ENCODE peak calls at places on chromosome 19, in four cellular contexts. K, S, W and L are unnamed samples.

GRCh38 chr19:6376512-6377193 is 920 bp upstream of the PSPN start:
- DNase-seq in K (no peak), S (no peak), W (no peak), L (peak; percentile 38)

GRCh38 chr19:8635422-8635821 is 5.0 kb downstream of the NFILZ start:
- DNase-seq in K (peak; percentile 16), S (no peak), W (no peak), L (no peak)

GRCh38 chr19:33432408-33433170 is 59.1 kb downstream of the CEBPG start:
- DNase-seq in K (no peak), S (no peak), W (no peak), L (peak; percentile 35)

GRCh38 chr19:34364830-34365462 is at the start of gene GPI:
- DNase-seq in K (peak; percentile 24), S (peak; percentile 85), W (no peak), L (peak; percentile 96)

GRCh38 chr19:31348416-31349159 is 648 bp downstream of the TSHZ3 start:
- DNase-seq in K (no peak), S (peak; percentile 70), W (no peak), L (peak; percentile 65)

GRCh38 chr19:18862976-18863842 is 31.4 kb downstream of the UPF1 start:
- DNase-seq in K (no peak), S (no peak), W (no peak), L (no peak)

GRCh38 chr19:12946092-12946845 is 607 bp downstream of the RAD23A start:
- DNase-seq in K (peak; percentile 80), S (peak; percentile 96), W (peak; percentile 77), L (peak; percentile 99)

GRCh38 chr19:41886761-41887710 is 4.1 kb downstream of the ARHGEF1 start:
- DNase-seq in K (no peak), S (no peak), W (no peak), L (no peak)

GRCh38 chr19:17671906-17672305 is 16.2 kb downstream of the UNC13A start:
- DNase-seq in K (peak; percentile 37), S (peak; percentile 84), W (peak; percentile 68), L (peak; percentile 84)

GRCh38 chr19:32580353-32580900 is 563 bp upstream of the PDCD5 start:
- DNase-seq in K (no peak), S (no peak), W (no peak), L (no peak)

GRCh38 chr19:10238172-10238783 is 7.1 kb upstream of the S1PR2 start:
- DNase-seq in K (peak; percentile 91), S (no peak), W (no peak), L (no peak)

GRCh38 chr19:45763691-45764294 is 5.3 kb downstream of the SIX5 start:
- DNase-seq in K (no peak), S (no peak), W (no peak), L (peak; percentile 77)

GRCh38 chr19:18919086-18919894 is at the start of the genes COPE and DDX49:
- DNase-seq in K (peak; percentile 100), S (peak; percentile 99), W (peak; percentile 99), L (peak; percentile 100)

GRCh38 chr19:10580979-10581631 is 6.0 kb downstream of the AP1M2 start:
- DNase-seq in K (peak; percentile 90), S (peak; percentile 96), W (peak; percentile 97), L (peak; percentile 91)

GRCh38 chr19:49327878-49328544 is 3.0 kb upstream of the SLC6A16 start:
- DNase-seq in K (peak; percentile 23), S (peak; percentile 73), W (no peak), L (peak; percentile 78)

GRCh38 chr19:35083678-35084077 is 31.9 kb upstream of the FXYD3 start:
- DNase-seq in K (no peak), S (no peak), W (no peak), L (no peak)

GRCh38 chr19:55402509-55402908 is 5.1 kb downstream of the UBE2S start:
- DNase-seq in K (no peak), S (no peak), W (no peak), L (no peak)

GRCh38 chr19:12772323-12772722 is 3.0 kb downstream of the HOOK2 start:
- DNase-seq in K (no peak), S (no peak), W (no peak), L (no peak)

GRCh38 chr19:10712041-10712440 is 5.8 kb upstream of the DNM2 start:
- DNase-seq in K (no peak), S (peak; percentile 81), W (no peak), L (peak; percentile 65)

GRCh38 chr19:50333235-50333736 is 4.1 kb upstream of the KCNC3 start:
- DNase-seq in K (peak; percentile 67), S (peak; percentile 97), W (no peak), L (peak; percentile 96)

GRCh38 chr19:8028951-8029491 is 23.5 kb upstream of the CCL25 start:
- DNase-seq in K (peak; percentile 13), S (peak; percentile 89), W (peak; percentile 51), L (peak; percentile 85)

GRCh38 chr19:17048885-17049453 is 22.4 kb upstream of the CPAMD8 start:
- DNase-seq in K (no peak), S (no peak), W (no peak), L (no peak)

GRCh38 chr19:51698296-51698695 is 5.2 kb downstream of the SPACA6 start:
- DNase-seq in K (peak; percentile 58), S (no peak), W (no peak), L (no peak)

GRCh38 chr19:10952809-10953208 is 8.0 kb upstream of the SMARCA4 start:
- DNase-seq in K (no peak), S (no peak), W (no peak), L (no peak)

GRCh38 chr19:32819415-32820400 is 49.9 kb downstream of the SLC7A9 start:
- DNase-seq in K (no peak), S (no peak), W (no peak), L (no peak)

GRCh38 chr19:49413348-49413747 is 9.9 kb downstream of the PTH2 start:
- DNase-seq in K (peak; percentile 31), S (no peak), W (no peak), L (no peak)

GRCh38 chr19:980133-980998 is 3.8 kb upstream of the WDR18 start:
- DNase-seq in K (no peak), S (peak; percentile 91), W (no peak), L (peak; percentile 91)

GRCh38 chr19:6707011-6707657 is 13.3 kb downstream of the C3 start:
- DNase-seq in K (no peak), S (no peak), W (no peak), L (peak; percentile 46)

GRCh38 chr19:535017-535835 is 3.7 kb downstream of the CDC34 start:
- DNase-seq in K (no peak), S (no peak), W (no peak), L (no peak)

GRCh38 chr19:17908244-17908643 is 24.6 kb upstream of the CCDC124 start:
- DNase-seq in K (no peak), S (no peak), W (no peak), L (no peak)

GRCh38 chr19:13732337-13732736 is 32.0 kb upstream of the MRI1 start:
- DNase-seq in K (no peak), S (no peak), W (no peak), L (no peak)

GRCh38 chr19:23554548-23554947 is 132.5 kb downstream of the ZNF675 start:
- DNase-seq in K (no peak), S (no peak), W (no peak), L (no peak)

GRCh38 chr19:970695-971094 is 13.4 kb upstream of the WDR18 start:
- DNase-seq in K (no peak), S (peak; percentile 78), W (no peak), L (peak; percentile 88)

GRCh38 chr19:17681505-17682125 is 6.5 kb downstream of the UNC13A start:
- DNase-seq in K (peak; percentile 56), S (peak; percentile 89), W (no peak), L (peak; percentile 92)

GRCh38 chr19:2014731-2015610 is 543 bp downstream of the BTBD2 start:
- DNase-seq in K (no peak), S (peak; percentile 68), W (no peak), L (peak; percentile 93)

GRCh38 chr19:2013683-2013961 is 1.9 kb downstream of the BTBD2 start:
- DNase-seq in K (no peak), S (no peak), W (no peak), L (peak; percentile 68)

GRCh38 chr19:2012941-2013682 is 2.4 kb downstream of the BTBD2 start:
- DNase-seq in K (no peak), S (no peak), W (no peak), L (peak; percentile 73)

GRCh38 chr19:2015611-2015950 is at the start of gene BTBD2:
- DNase-seq in K (peak; percentile 84), S (peak; percentile 72), W (no peak), L (no peak)

DNA sequence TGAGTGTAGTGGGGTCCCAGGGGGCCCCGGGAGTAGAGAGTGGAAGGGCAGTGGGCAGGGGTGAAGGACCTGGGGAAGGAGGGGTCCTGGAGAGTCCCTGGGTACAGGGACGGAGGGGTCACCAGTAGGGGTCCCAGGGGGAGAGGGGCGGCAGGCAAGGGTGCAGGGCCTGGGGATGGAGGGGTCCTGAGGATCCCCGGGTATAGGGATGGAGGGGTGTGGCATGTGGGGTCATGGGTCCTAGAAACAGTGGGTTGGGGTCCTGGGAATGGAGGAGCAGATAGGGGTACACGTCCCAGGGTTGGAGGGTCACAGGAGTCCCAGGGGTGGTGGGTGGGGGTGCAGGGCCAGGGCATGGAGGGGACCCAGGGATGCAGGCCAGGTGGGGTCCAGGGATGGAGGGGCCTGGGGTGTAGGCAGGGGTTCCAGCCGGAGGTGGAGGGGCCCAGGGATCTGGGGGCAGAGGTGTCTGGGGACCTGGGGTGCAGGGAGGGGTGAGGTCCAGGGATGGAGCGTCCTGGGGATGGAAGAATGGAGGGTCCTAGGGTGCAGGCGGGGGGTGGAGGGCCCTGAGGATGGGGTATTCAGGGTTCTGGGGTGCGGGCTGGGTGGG is 1.3 kb downstream of the BTBD2 start:
- DNase-seq in K (no peak), S (no peak), W (no peak), L (peak; percentile 76)
- H3K4me3 ChIP-seq in K (peak overlapping the region; percentile 100), S (peak overlapping the region; percentile 80), W (peak overlapping the region; percentile 73), L (no peak overlapping the region)

DNA sequence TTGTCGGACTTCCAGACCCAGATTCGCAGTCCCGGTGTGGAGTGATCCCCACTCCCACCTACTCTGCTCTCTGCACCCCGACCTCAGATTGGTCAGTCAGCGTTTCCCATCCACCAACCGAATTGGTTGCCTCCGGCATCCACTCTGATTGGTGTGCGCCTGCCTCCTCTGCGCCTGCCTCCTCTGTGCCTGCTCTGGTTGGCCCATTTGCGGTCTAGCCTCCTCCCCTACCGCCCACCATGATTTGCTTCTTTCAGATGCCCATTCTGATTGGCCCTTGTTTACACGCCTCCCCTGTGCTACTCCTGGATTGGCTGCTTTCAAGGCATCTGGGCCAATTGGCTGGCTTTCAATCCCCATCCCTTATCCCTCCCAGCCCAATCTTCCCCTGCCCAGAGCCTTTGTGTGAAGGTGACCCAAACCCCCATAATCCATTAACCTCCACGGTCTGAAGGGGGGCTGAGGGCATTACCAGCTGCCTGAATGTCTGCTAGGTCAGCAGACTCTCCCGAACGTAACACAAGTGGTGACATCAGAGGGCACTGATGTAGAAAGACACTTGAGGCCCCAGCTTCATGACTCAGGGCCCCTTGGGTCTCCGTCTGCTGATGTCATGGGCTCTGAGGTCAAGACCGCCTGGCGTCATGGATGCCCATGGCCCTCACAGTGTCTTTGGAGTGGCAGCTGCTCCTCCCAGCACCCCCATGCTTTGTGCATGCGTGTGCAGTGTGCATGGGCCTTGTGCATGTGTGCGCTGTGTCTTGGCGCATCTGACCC is 80.5 kb downstream of the MAP4K1 start:
- DNase-seq in K (no peak), S (no peak), W (no peak), L (peak; percentile 34)
- H3K36me3 ChIP-seq in K (no peaks in the 10 kb centered on the region), S (no peaks in the 10 kb centered on the region), W (no peaks in the 10 kb centered on the region), L (peaks cover 13% of the 10 kb centered on the region)

DNA sequence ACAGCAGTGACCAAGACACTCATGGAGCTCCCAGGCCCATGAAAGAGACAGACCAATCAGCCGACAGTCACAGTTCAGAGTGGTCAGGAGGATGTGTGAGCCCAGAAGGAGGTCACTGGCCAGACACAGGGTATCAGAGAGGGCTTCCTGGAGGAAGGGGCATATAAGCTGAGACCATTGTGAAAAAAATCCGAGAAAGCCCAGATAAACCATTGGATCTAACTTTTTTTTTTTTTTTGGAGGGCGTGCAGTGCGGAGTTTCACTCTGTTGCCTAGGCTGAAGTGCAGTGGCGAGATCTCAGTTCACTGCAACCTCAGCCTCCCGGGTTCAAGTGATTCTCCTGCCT is 4.2 kb downstream of the ITPKC start:
- DNase-seq in K (no peak), S (no peak), W (no peak), L (no peak)
- H3K4me3 ChIP-seq in K (no peak overlapping the region), S (no peak overlapping the region), W (no peak overlapping the region), L (no peak overlapping the region)

GRCh38 chr19:47143322-47144073 is 12.9 kb downstream of the SAE1 start:
- DNase-seq in K (no peak), S (no peak), W (no peak), L (no peak)
- H3K36me3 ChIP-seq in K (peaks cover 29% of the 10 kb centered on the region), S (peaks cover 87% of the 10 kb centered on the region), W (peaks cover 59% of the 10 kb centered on the region), L (peaks cover 37% of the 10 kb centered on the region)